ENCODE peak calls at places on chromosomes 13 and 19, in eight cellular contexts. One of them, this sample, is unnamed. For H3K4me1, the result is how much of the 10 kb centered on the place peaks cover.

GRCh38 chr19:23263870-23264590 is 13.8 kb upstream of the ZNF724 start:
- DNase-seq in suprapubic skin: no peak
- DNase-seq in IMR-90: no peak
- DNase-seq in Karpas-422: no peak
- DNase-seq in lower lobe of right lung: no peak
- DNase-seq in HCT116: no peak
- DNase-seq in heart right ventricle: no peak
- DNase-seq in uterus: no peak
- DNase-seq in this sample: no peak

GRCh38 chr19:16936901-16937300 is 48.1 kb downstream of the F2RL3 start:
- DNase-seq in suprapubic skin: no peak
- DNase-seq in IMR-90: no peak
- DNase-seq in Karpas-422: no peak
- DNase-seq in lower lobe of right lung: no peak
- DNase-seq in HCT116: no peak
- DNase-seq in heart right ventricle: no peak
- DNase-seq in uterus: no peak
- DNase-seq in this sample: no peak

GRCh38 chr13:94966380-94966779 is 254.0 kb upstream of the SOX21 start:
- DNase-seq in suprapubic skin: no peak
- DNase-seq in IMR-90: no peak
- DNase-seq in Karpas-422: no peak
- DNase-seq in lower lobe of right lung: no peak
- DNase-seq in HCT116: no peak
- DNase-seq in heart right ventricle: no peak
- DNase-seq in uterus: no peak
- DNase-seq in this sample: no peak

GRCh38 chr19:48400018-48400742 is 6.7 kb downstream of the GRIN2D start:
- DNase-seq in suprapubic skin: peak
- DNase-seq in IMR-90: peak
- DNase-seq in Karpas-422: peak
- DNase-seq in lower lobe of right lung: peak
- DNase-seq in HCT116: peak
- DNase-seq in heart right ventricle: peak
- DNase-seq in uterus: no peak
- DNase-seq in this sample: peak

GRCh38 chr13:50512602-50513527 is 330.6 kb downstream of the DLEU7 start:
- DNase-seq in suprapubic skin: no peak
- DNase-seq in IMR-90: peak
- DNase-seq in Karpas-422: peak
- DNase-seq in lower lobe of right lung: peak
- DNase-seq in HCT116: no peak
- DNase-seq in heart right ventricle: peak
- DNase-seq in uterus: peak
- DNase-seq in this sample: peak

GRCh38 chr19:13610042-13610691 is 103.9 kb upstream of the CACNA1A start:
- DNase-seq in suprapubic skin: no peak
- DNase-seq in IMR-90: no peak
- DNase-seq in Karpas-422: no peak
- DNase-seq in lower lobe of right lung: no peak
- DNase-seq in HCT116: no peak
- DNase-seq in heart right ventricle: no peak
- DNase-seq in uterus: no peak
- DNase-seq in this sample: no peak

GRCh38 chr13:24407844-24408243 is 98.5 kb downstream of the C1QTNF9 start:
- DNase-seq in suprapubic skin: no peak
- DNase-seq in IMR-90: no peak
- DNase-seq in Karpas-422: peak
- DNase-seq in lower lobe of right lung: no peak
- DNase-seq in HCT116: no peak
- DNase-seq in heart right ventricle: no peak
- DNase-seq in uterus: no peak
- DNase-seq in this sample: no peak

GRCh38 chr13:96728463-96728862 is 265.8 kb downstream of the OXGR1 start:
- DNase-seq in suprapubic skin: no peak
- DNase-seq in IMR-90: no peak
- DNase-seq in Karpas-422: no peak
- DNase-seq in lower lobe of right lung: no peak
- DNase-seq in HCT116: no peak
- DNase-seq in heart right ventricle: no peak
- DNase-seq in uterus: no peak
- DNase-seq in this sample: no peak

GRCh38 chr19:57171551-57172081 is 4.3 kb upstream of the DUXA start:
- DNase-seq in suprapubic skin: no peak
- DNase-seq in IMR-90: peak
- DNase-seq in Karpas-422: peak
- DNase-seq in lower lobe of right lung: peak
- DNase-seq in HCT116: no peak
- DNase-seq in heart right ventricle: peak
- DNase-seq in uterus: peak
- DNase-seq in this sample: peak

GRCh38 chr19:11581740-11582139 is 4.3 kb upstream of the ACP5 start:
- DNase-seq in suprapubic skin: no peak
- DNase-seq in IMR-90: peak
- DNase-seq in Karpas-422: peak
- DNase-seq in lower lobe of right lung: no peak
- DNase-seq in HCT116: no peak
- DNase-seq in heart right ventricle: no peak
- DNase-seq in uterus: no peak
- DNase-seq in this sample: no peak

GRCh38 chr19:46494936-46495788 is 505 bp downstream of the PNMA8B start:
- DNase-seq in suprapubic skin: no peak
- DNase-seq in IMR-90: no peak
- DNase-seq in Karpas-422: no peak
- DNase-seq in lower lobe of right lung: no peak
- DNase-seq in HCT116: no peak
- DNase-seq in heart right ventricle: no peak
- DNase-seq in uterus: no peak
- DNase-seq in this sample: no peak

GRCh38 chr13:50518131-50518530 is 325.4 kb downstream of the DLEU7 start:
- DNase-seq in suprapubic skin: no peak
- DNase-seq in IMR-90: peak
- DNase-seq in Karpas-422: no peak
- DNase-seq in lower lobe of right lung: no peak
- DNase-seq in HCT116: no peak
- DNase-seq in heart right ventricle: no peak
- DNase-seq in uterus: no peak
- DNase-seq in this sample: no peak

GRCh38 chr19:45403781-45404556 is 900 bp downstream of the PPP1R13L start:
- DNase-seq in suprapubic skin: peak
- DNase-seq in IMR-90: no peak
- DNase-seq in Karpas-422: peak
- DNase-seq in lower lobe of right lung: peak
- DNase-seq in HCT116: no peak
- DNase-seq in heart right ventricle: peak
- DNase-seq in uterus: no peak
- DNase-seq in this sample: peak

GRCh38 chr13:31968473-31968872 is 63.1 kb upstream of the FRY start:
- DNase-seq in suprapubic skin: no peak
- DNase-seq in IMR-90: no peak
- DNase-seq in Karpas-422: no peak
- DNase-seq in lower lobe of right lung: no peak
- DNase-seq in HCT116: no peak
- DNase-seq in heart right ventricle: peak
- DNase-seq in uterus: peak
- DNase-seq in this sample: no peak

GRCh38 chr19:38173324-38174041 is 50.5 kb downstream of the DPF1 start:
- DNase-seq in suprapubic skin: peak
- DNase-seq in IMR-90: peak
- DNase-seq in Karpas-422: no peak
- DNase-seq in lower lobe of right lung: no peak
- DNase-seq in HCT116: no peak
- DNase-seq in heart right ventricle: peak
- DNase-seq in uterus: no peak
- DNase-seq in this sample: peak

GRCh38 chr19:51691122-51692064 is 1.7 kb upstream of the SPACA6 start:
- DNase-seq in suprapubic skin: no peak
- DNase-seq in IMR-90: peak
- DNase-seq in Karpas-422: peak
- DNase-seq in lower lobe of right lung: no peak
- DNase-seq in HCT116: no peak
- DNase-seq in heart right ventricle: no peak
- DNase-seq in uterus: no peak
- DNase-seq in this sample: peak

GRCh38 chr13:39144941-39145533 is 106.8 kb downstream of the NHLRC3 start:
- DNase-seq in suprapubic skin: peak
- DNase-seq in IMR-90: peak
- DNase-seq in Karpas-422: peak
- DNase-seq in lower lobe of right lung: no peak
- DNase-seq in HCT116: peak
- DNase-seq in heart right ventricle: peak
- DNase-seq in uterus: peak
- DNase-seq in this sample: peak

GRCh38 chr13:100314132-100314910 is 225.4 kb downstream of the PCCA start:
- DNase-seq in suprapubic skin: no peak
- DNase-seq in IMR-90: no peak
- DNase-seq in Karpas-422: no peak
- DNase-seq in lower lobe of right lung: no peak
- DNase-seq in HCT116: no peak
- DNase-seq in heart right ventricle: no peak
- DNase-seq in uterus: no peak
- DNase-seq in this sample: no peak

GRCh38 chr13:44132710-44133109 is 240.9 kb upstream of the SERP2 start:
- DNase-seq in suprapubic skin: peak
- DNase-seq in IMR-90: peak
- DNase-seq in Karpas-422: no peak
- DNase-seq in lower lobe of right lung: peak
- DNase-seq in HCT116: peak
- DNase-seq in heart right ventricle: peak
- DNase-seq in uterus: peak
- DNase-seq in this sample: peak

GRCh38 chr19:49333426-49334288 is 1.5 kb upstream of the CD37 start:
- DNase-seq in suprapubic skin: no peak
- DNase-seq in IMR-90: peak
- DNase-seq in Karpas-422: peak
- DNase-seq in lower lobe of right lung: peak
- DNase-seq in HCT116: no peak
- DNase-seq in heart right ventricle: no peak
- DNase-seq in uterus: no peak
- DNase-seq in this sample: no peak

GRCh38 chr19:34261335-34262109 is 7.2 kb downstream of the GARRE1 start:
- DNase-seq in suprapubic skin: peak
- DNase-seq in IMR-90: no peak
- DNase-seq in Karpas-422: no peak
- DNase-seq in lower lobe of right lung: no peak
- DNase-seq in HCT116: no peak
- DNase-seq in heart right ventricle: no peak
- DNase-seq in uterus: no peak
- DNase-seq in this sample: no peak

GRCh38 chr19:6868341-6868740 is 19.0 kb upstream of the ADGRE1 start:
- DNase-seq in suprapubic skin: no peak
- DNase-seq in IMR-90: no peak
- DNase-seq in Karpas-422: no peak
- DNase-seq in lower lobe of right lung: peak
- DNase-seq in HCT116: no peak
- DNase-seq in heart right ventricle: peak
- DNase-seq in uterus: no peak
- DNase-seq in this sample: no peak

GRCh38 chr13:94860981-94861407 is 148.6 kb upstream of the SOX21 start:
- DNase-seq in suprapubic skin: no peak
- DNase-seq in IMR-90: peak
- DNase-seq in Karpas-422: no peak
- DNase-seq in lower lobe of right lung: no peak
- DNase-seq in HCT116: no peak
- DNase-seq in heart right ventricle: no peak
- DNase-seq in uterus: no peak
- DNase-seq in this sample: no peak

GRCh38 chr19:38047641-38048040 is 140.6 kb downstream of the SIPA1L3 start:
- DNase-seq in suprapubic skin: no peak
- DNase-seq in IMR-90: no peak
- DNase-seq in Karpas-422: no peak
- DNase-seq in lower lobe of right lung: no peak
- DNase-seq in HCT116: no peak
- DNase-seq in heart right ventricle: no peak
- DNase-seq in uterus: no peak
- DNase-seq in this sample: no peak

GRCh38 chr19:8090932-8091331 is 38.4 kb downstream of the CCL25 start:
- DNase-seq in suprapubic skin: no peak
- DNase-seq in IMR-90: no peak
- DNase-seq in Karpas-422: no peak
- DNase-seq in lower lobe of right lung: no peak
- DNase-seq in HCT116: no peak
- DNase-seq in heart right ventricle: no peak
- DNase-seq in uterus: no peak
- DNase-seq in this sample: no peak

GRCh38 chr19:341386-342127 is 3.0 kb downstream of the MIER2 start:
- DNase-seq in suprapubic skin: peak
- DNase-seq in IMR-90: no peak
- DNase-seq in Karpas-422: peak
- DNase-seq in lower lobe of right lung: no peak
- DNase-seq in HCT116: no peak
- DNase-seq in heart right ventricle: no peak
- DNase-seq in uterus: no peak
- DNase-seq in this sample: no peak
- H3K4me1 ChIP-seq in suprapubic skin: under half
- H3K4me1 ChIP-seq in IMR-90: under half
- H3K4me1 ChIP-seq in Karpas-422: under half
- H3K4me1 ChIP-seq in lower lobe of right lung: under half
- H3K4me1 ChIP-seq in HCT116: under half
- H3K4me1 ChIP-seq in heart right ventricle: under half
- H3K4me1 ChIP-seq in uterus: under half
- H3K4me1 ChIP-seq in this sample: under half

DNA sequence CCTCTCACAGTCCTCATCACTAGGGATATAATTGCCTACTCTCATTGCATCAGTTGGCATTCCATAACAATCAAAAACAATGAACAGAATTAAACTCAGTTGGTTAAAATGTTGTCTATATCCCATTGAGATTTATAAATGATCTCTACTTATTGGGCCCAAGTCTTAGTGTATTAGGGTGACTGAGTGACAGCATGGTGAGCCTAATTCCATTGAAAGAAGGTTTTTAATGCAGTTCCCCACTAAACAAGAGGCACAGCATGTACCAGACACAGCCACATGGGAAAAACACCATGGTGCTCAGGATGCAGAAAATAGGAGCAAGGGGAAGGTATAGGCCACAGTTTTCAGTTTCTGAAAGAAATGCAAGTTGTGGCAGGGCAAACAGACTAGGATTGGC is 208.4 kb downstream of the RFC3 start:
- DNase-seq in suprapubic skin: no peak
- DNase-seq in IMR-90: no peak
- DNase-seq in Karpas-422: no peak
- DNase-seq in lower lobe of right lung: no peak
- DNase-seq in HCT116: no peak
- DNase-seq in heart right ventricle: no peak
- DNase-seq in uterus: no peak
- DNase-seq in this sample: no peak
- H3K27ac ChIP-seq in suprapubic skin: no peak
- H3K27ac ChIP-seq in IMR-90: no peak
- H3K27ac ChIP-seq in Karpas-422: no peak
- H3K27ac ChIP-seq in lower lobe of right lung: no peak
- H3K27ac ChIP-seq in HCT116: no peak
- H3K27ac ChIP-seq in heart right ventricle: no peak
- H3K27ac ChIP-seq in uterus: no peak
- H3K27ac ChIP-seq in this sample: no peak

GRCh38 chr19:4172861-4173473 is 9.4 kb downstream of the SIRT6 start:
- DNase-seq in suprapubic skin: no peak
- DNase-seq in IMR-90: peak
- DNase-seq in Karpas-422: peak
- DNase-seq in lower lobe of right lung: peak
- DNase-seq in HCT116: no peak
- DNase-seq in heart right ventricle: peak
- DNase-seq in uterus: no peak
- DNase-seq in this sample: no peak
- H3K4me3 ChIP-seq in suprapubic skin: no peak
- H3K4me3 ChIP-seq in IMR-90: no peak
- H3K4me3 ChIP-seq in Karpas-422: no peak
- H3K4me3 ChIP-seq in lower lobe of right lung: no peak
- H3K4me3 ChIP-seq in HCT116: no peak
- H3K4me3 ChIP-seq in heart right ventricle: no peak
- H3K4me3 ChIP-seq in uterus: no peak
- H3K4me3 ChIP-seq in this sample: no peak

GRCh38 chr13:110328509-110328908 is 21.4 kb downstream of the COL4A2 start:
- DNase-seq in suprapubic skin: no peak
- DNase-seq in IMR-90: no peak
- DNase-seq in Karpas-422: no peak
- DNase-seq in lower lobe of right lung: no peak
- DNase-seq in HCT116: no peak
- DNase-seq in heart right ventricle: no peak
- DNase-seq in uterus: no peak
- DNase-seq in this sample: no peak
- H3K4me1 ChIP-seq in suprapubic skin: under half
- H3K4me1 ChIP-seq in IMR-90: half or more
- H3K4me1 ChIP-seq in Karpas-422: under half
- H3K4me1 ChIP-seq in lower lobe of right lung: under half
- H3K4me1 ChIP-seq in HCT116: under half
- H3K4me1 ChIP-seq in heart right ventricle: under half
- H3K4me1 ChIP-seq in uterus: under half
- H3K4me1 ChIP-seq in this sample: under half